ENCODE peak calls at places on chromosomes 3 and 15, in seven cellular contexts. One of them, this sample, is unnamed.

GRCh38 chr3:33687406-33688010 is 30.5 kb downstream of the CLASP2 start:
- DNase-seq in mesenchymal stem cell: peak; percentile 43
- DNase-seq in IMR-90: peak; percentile 55
- DNase-seq in H1: no peak
- DNase-seq in neuronal stem cell: no peak
- DNase-seq in trophoblast cell: peak; percentile 19
- DNase-seq in mesendoderm: no peak
- DNase-seq in this sample: no peak

GRCh38 chr3:100535610-100535943 is 43.2 kb downstream of the TMEM45A start:
- DNase-seq in mesenchymal stem cell: no peak
- DNase-seq in IMR-90: no peak
- DNase-seq in H1: no peak
- DNase-seq in neuronal stem cell: no peak
- DNase-seq in trophoblast cell: no peak
- DNase-seq in mesendoderm: no peak
- DNase-seq in this sample: no peak

GRCh38 chr15:57321973-57322601 is 54.2 kb upstream of the CGNL1 start:
- DNase-seq in mesenchymal stem cell: no peak
- DNase-seq in IMR-90: no peak
- DNase-seq in H1: no peak
- DNase-seq in neuronal stem cell: no peak
- DNase-seq in trophoblast cell: no peak
- DNase-seq in mesendoderm: peak; percentile 93
- DNase-seq in this sample: peak; percentile 52

GRCh38 chr15:29278436-29279099 is 8.9 kb upstream of the NSMCE3 start:
- DNase-seq in mesenchymal stem cell: peak; percentile 72
- DNase-seq in IMR-90: peak; percentile 94
- DNase-seq in H1: no peak
- DNase-seq in neuronal stem cell: no peak
- DNase-seq in trophoblast cell: peak; percentile 35
- DNase-seq in mesendoderm: no peak
- DNase-seq in this sample: no peak

GRCh38 chr3:123741058-123741511 is 143.0 kb downstream of the MYLK start:
- DNase-seq in mesenchymal stem cell: peak; percentile 52
- DNase-seq in IMR-90: peak; percentile 84
- DNase-seq in H1: no peak
- DNase-seq in neuronal stem cell: no peak
- DNase-seq in trophoblast cell: no peak
- DNase-seq in mesendoderm: no peak
- DNase-seq in this sample: no peak

GRCh38 chr3:144403040-144403457 is 431.4 kb downstream of the DIPK2A start:
- DNase-seq in mesenchymal stem cell: peak; percentile 10
- DNase-seq in IMR-90: no peak
- DNase-seq in H1: no peak
- DNase-seq in neuronal stem cell: no peak
- DNase-seq in trophoblast cell: no peak
- DNase-seq in mesendoderm: no peak
- DNase-seq in this sample: no peak

GRCh38 chr3:11845661-11846060 is 1.0 kb downstream of the TAMM41 start:
- DNase-seq in mesenchymal stem cell: no peak
- DNase-seq in IMR-90: no peak
- DNase-seq in H1: no peak
- DNase-seq in neuronal stem cell: no peak
- DNase-seq in trophoblast cell: no peak
- DNase-seq in mesendoderm: no peak
- DNase-seq in this sample: no peak

GRCh38 chr3:138371070-138371950 is 22.9 kb downstream of the MRAS start:
- DNase-seq in mesenchymal stem cell: no peak
- DNase-seq in IMR-90: no peak
- DNase-seq in H1: no peak
- DNase-seq in neuronal stem cell: no peak
- DNase-seq in trophoblast cell: peak; percentile 11
- DNase-seq in mesendoderm: no peak
- DNase-seq in this sample: no peak

GRCh38 chr3:60133269-60133877 is 1083.5 kb upstream of the CFAP20DC start:
- DNase-seq in mesenchymal stem cell: no peak
- DNase-seq in IMR-90: no peak
- DNase-seq in H1: no peak
- DNase-seq in neuronal stem cell: no peak
- DNase-seq in trophoblast cell: no peak
- DNase-seq in mesendoderm: no peak
- DNase-seq in this sample: no peak

GRCh38 chr15:75192307-75192706 is 9.4 kb upstream of the C15orf39 start:
- DNase-seq in mesenchymal stem cell: no peak
- DNase-seq in IMR-90: no peak
- DNase-seq in H1: no peak
- DNase-seq in neuronal stem cell: no peak
- DNase-seq in trophoblast cell: no peak
- DNase-seq in mesendoderm: peak; percentile 48
- DNase-seq in this sample: no peak

GRCh38 chr3:188687389-188687788 is 484.4 kb upstream of the TPRG1 start:
- DNase-seq in mesenchymal stem cell: peak; percentile 88
- DNase-seq in IMR-90: peak; percentile 86
- DNase-seq in H1: no peak
- DNase-seq in neuronal stem cell: no peak
- DNase-seq in trophoblast cell: no peak
- DNase-seq in mesendoderm: peak; percentile 55
- DNase-seq in this sample: peak; percentile 50

GRCh38 chr3:26556637-26557036 is 65.9 kb upstream of the LRRC3B start:
- DNase-seq in mesenchymal stem cell: no peak
- DNase-seq in IMR-90: no peak
- DNase-seq in H1: no peak
- DNase-seq in neuronal stem cell: no peak
- DNase-seq in trophoblast cell: no peak
- DNase-seq in mesendoderm: no peak
- DNase-seq in this sample: no peak

GRCh38 chr3:127997961-127998360 is 54.3 kb upstream of the SEC61A1 start:
- DNase-seq in mesenchymal stem cell: no peak
- DNase-seq in IMR-90: no peak
- DNase-seq in H1: no peak
- DNase-seq in neuronal stem cell: no peak
- DNase-seq in trophoblast cell: no peak
- DNase-seq in mesendoderm: no peak
- DNase-seq in this sample: no peak

GRCh38 chr3:21294768-21295167 is 456.2 kb downstream of the ZNF385D start:
- DNase-seq in mesenchymal stem cell: no peak
- DNase-seq in IMR-90: peak; percentile 17
- DNase-seq in H1: no peak
- DNase-seq in neuronal stem cell: no peak
- DNase-seq in trophoblast cell: no peak
- DNase-seq in mesendoderm: no peak
- DNase-seq in this sample: no peak

GRCh38 chr15:36951747-36952247 is 148.6 kb downstream of the MEIS2 start:
- DNase-seq in mesenchymal stem cell: peak; percentile 77
- DNase-seq in IMR-90: peak; percentile 84
- DNase-seq in H1: no peak
- DNase-seq in neuronal stem cell: peak; percentile 9
- DNase-seq in trophoblast cell: no peak
- DNase-seq in mesendoderm: no peak
- DNase-seq in this sample: no peak

GRCh38 chr3:5197022-5197421 is 9.5 kb downstream of the EDEM1 start:
- DNase-seq in mesenchymal stem cell: peak; percentile 89
- DNase-seq in IMR-90: peak; percentile 60
- DNase-seq in H1: no peak
- DNase-seq in neuronal stem cell: no peak
- DNase-seq in trophoblast cell: peak; percentile 52
- DNase-seq in mesendoderm: no peak
- DNase-seq in this sample: no peak

GRCh38 chr15:51229907-51230328 is 108.5 kb downstream of the CYP19A1 start:
- DNase-seq in mesenchymal stem cell: peak; percentile 52
- DNase-seq in IMR-90: peak; percentile 27
- DNase-seq in H1: no peak
- DNase-seq in neuronal stem cell: peak; percentile 17
- DNase-seq in trophoblast cell: no peak
- DNase-seq in mesendoderm: peak; percentile 80
- DNase-seq in this sample: no peak

GRCh38 chr15:68183886-68184285 is 21.2 kb downstream of the CALML4 start:
- DNase-seq in mesenchymal stem cell: peak; percentile 66
- DNase-seq in IMR-90: peak; percentile 41
- DNase-seq in H1: no peak
- DNase-seq in neuronal stem cell: no peak
- DNase-seq in trophoblast cell: no peak
- DNase-seq in mesendoderm: no peak
- DNase-seq in this sample: no peak

GRCh38 chr15:56149071-56149470 is 94.6 kb downstream of the RFX7 start:
- DNase-seq in mesenchymal stem cell: no peak
- DNase-seq in IMR-90: peak; percentile 33
- DNase-seq in H1: no peak
- DNase-seq in neuronal stem cell: no peak
- DNase-seq in trophoblast cell: no peak
- DNase-seq in mesendoderm: no peak
- DNase-seq in this sample: no peak

GRCh38 chr15:74543583-74543982 is 2.6 kb downstream of the ARID3B start:
- DNase-seq in mesenchymal stem cell: no peak
- DNase-seq in IMR-90: no peak
- DNase-seq in H1: no peak
- DNase-seq in neuronal stem cell: no peak
- DNase-seq in trophoblast cell: no peak
- DNase-seq in mesendoderm: no peak
- DNase-seq in this sample: no peak

GRCh38 chr3:142613491-142613890 is 17.3 kb downstream of the PLS1 start:
- DNase-seq in mesenchymal stem cell: no peak
- DNase-seq in IMR-90: no peak
- DNase-seq in H1: no peak
- DNase-seq in neuronal stem cell: no peak
- DNase-seq in trophoblast cell: no peak
- DNase-seq in mesendoderm: no peak
- DNase-seq in this sample: no peak

GRCh38 chr15:91780387-91780786 is 73.1 kb upstream of the SLCO3A1 start:
- DNase-seq in mesenchymal stem cell: no peak
- DNase-seq in IMR-90: no peak
- DNase-seq in H1: no peak
- DNase-seq in neuronal stem cell: no peak
- DNase-seq in trophoblast cell: no peak
- DNase-seq in mesendoderm: peak; percentile 49
- DNase-seq in this sample: no peak

GRCh38 chr15:91783001-91783400 is 70.5 kb upstream of the SLCO3A1 start:
- DNase-seq in mesenchymal stem cell: no peak
- DNase-seq in IMR-90: no peak
- DNase-seq in H1: no peak
- DNase-seq in neuronal stem cell: no peak
- DNase-seq in trophoblast cell: no peak
- DNase-seq in mesendoderm: no peak
- DNase-seq in this sample: no peak

GRCh38 chr15:91782221-91782620 is 71.3 kb upstream of the SLCO3A1 start:
- DNase-seq in mesenchymal stem cell: no peak
- DNase-seq in IMR-90: no peak
- DNase-seq in H1: no peak
- DNase-seq in neuronal stem cell: no peak
- DNase-seq in trophoblast cell: no peak
- DNase-seq in mesendoderm: no peak
- DNase-seq in this sample: no peak

GRCh38 chr15:91783451-91783850 is 70.1 kb upstream of the SLCO3A1 start:
- DNase-seq in mesenchymal stem cell: no peak
- DNase-seq in IMR-90: no peak
- DNase-seq in H1: no peak
- DNase-seq in neuronal stem cell: no peak
- DNase-seq in trophoblast cell: no peak
- DNase-seq in mesendoderm: no peak
- DNase-seq in this sample: no peak

DNA sequence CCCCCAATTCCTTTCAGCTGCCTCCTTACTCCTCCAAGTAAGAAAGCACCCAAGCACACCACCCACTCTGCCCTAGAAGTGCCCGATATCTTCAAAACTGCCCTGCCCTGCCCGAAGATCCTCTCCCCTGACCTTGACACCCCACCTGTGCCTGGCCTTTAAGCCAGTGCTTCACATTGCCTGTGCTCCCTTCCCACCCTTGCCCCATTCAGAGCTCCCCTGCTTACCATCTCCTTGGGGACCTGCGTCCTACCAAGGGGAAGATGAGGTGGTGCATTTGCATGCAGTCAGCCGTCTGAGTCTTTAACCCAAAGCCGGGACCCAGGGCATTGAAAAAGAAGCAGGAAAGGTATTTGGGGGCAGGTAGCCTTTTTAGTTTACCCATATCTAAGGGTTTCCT is 73.5 kb upstream of the SLCO3A1 start:
- DNase-seq in mesenchymal stem cell: no peak
- DNase-seq in IMR-90: no peak
- DNase-seq in H1: no peak
- DNase-seq in neuronal stem cell: no peak
- DNase-seq in trophoblast cell: no peak
- DNase-seq in mesendoderm: no peak
- DNase-seq in this sample: no peak
- H2BK120ac ChIP-seq in mesenchymal stem cell: no peak overlapping the region
- H2BK120ac ChIP-seq in IMR-90: no peak overlapping the region
- H2BK120ac ChIP-seq in H1: no peak overlapping the region
- H2BK120ac ChIP-seq in neuronal stem cell: no peak overlapping the region
- H2BK120ac ChIP-seq in trophoblast cell: no peak overlapping the region
- H2BK120ac ChIP-seq in mesendoderm: no peak overlapping the region
- H2BK120ac ChIP-seq in this sample: no peak overlapping the region

GRCh38 chr3:180990494-180990893 is 958 bp upstream of the DNAJC19 start:
- DNase-seq in mesenchymal stem cell: no peak
- DNase-seq in IMR-90: no peak
- DNase-seq in H1: no peak
- DNase-seq in neuronal stem cell: no peak
- DNase-seq in trophoblast cell: no peak
- DNase-seq in mesendoderm: no peak
- DNase-seq in this sample: no peak
- H3K9ac ChIP-seq in mesenchymal stem cell: peak overlapping the region; percentile 93
- H3K9ac ChIP-seq in IMR-90: no peak overlapping the region
- H3K9ac ChIP-seq in H1: no peak overlapping the region
- H3K9ac ChIP-seq in neuronal stem cell: no peak overlapping the region
- H3K9ac ChIP-seq in trophoblast cell: no peak overlapping the region
- H3K9ac ChIP-seq in mesendoderm: no peak overlapping the region
- H3K9ac ChIP-seq in this sample: no peak overlapping the region

GRCh38 chr3:109339186-109339585 is 1.8 kb upstream of the DPPA4 start:
- DNase-seq in mesenchymal stem cell: no peak
- DNase-seq in IMR-90: no peak
- DNase-seq in H1: no peak
- DNase-seq in neuronal stem cell: no peak
- DNase-seq in trophoblast cell: no peak
- DNase-seq in mesendoderm: peak; percentile 26
- DNase-seq in this sample: no peak

GRCh38 chr3:109336272-109336957 is 931 bp downstream of the DPPA4 start:
- DNase-seq in mesenchymal stem cell: peak; percentile 80
- DNase-seq in IMR-90: peak; percentile 7
- DNase-seq in H1: no peak
- DNase-seq in neuronal stem cell: no peak
- DNase-seq in trophoblast cell: no peak
- DNase-seq in mesendoderm: peak; percentile 79
- DNase-seq in this sample: no peak

GRCh38 chr3:109338322-109338721 is 976 bp upstream of the DPPA4 start:
- DNase-seq in mesenchymal stem cell: no peak
- DNase-seq in IMR-90: no peak
- DNase-seq in H1: no peak
- DNase-seq in neuronal stem cell: no peak
- DNase-seq in trophoblast cell: no peak
- DNase-seq in mesendoderm: peak; percentile 44
- DNase-seq in this sample: no peak

GRCh38 chr3:109339714-109340648 is 2.6 kb upstream of the DPPA4 start:
- DNase-seq in mesenchymal stem cell: no peak
- DNase-seq in IMR-90: no peak
- DNase-seq in H1: no peak
- DNase-seq in neuronal stem cell: no peak
- DNase-seq in trophoblast cell: no peak
- DNase-seq in mesendoderm: peak; percentile 67
- DNase-seq in this sample: peak; percentile 55

GRCh38 chr3:109337393-109337792 is at the start of gene DPPA4:
- DNase-seq in mesenchymal stem cell: peak; percentile 38
- DNase-seq in IMR-90: no peak
- DNase-seq in H1: no peak
- DNase-seq in neuronal stem cell: no peak
- DNase-seq in trophoblast cell: no peak
- DNase-seq in mesendoderm: peak; percentile 94
- DNase-seq in this sample: peak; percentile 84
- H2BK120ac ChIP-seq in mesenchymal stem cell: no peak within 1 kb of the TSS
- H2BK120ac ChIP-seq in IMR-90: no peak within 1 kb of the TSS
- H2BK120ac ChIP-seq in H1: peak within 1 kb of the TSS; percentile 79
- H2BK120ac ChIP-seq in neuronal stem cell: no peak within 1 kb of the TSS
- H2BK120ac ChIP-seq in trophoblast cell: no peak within 1 kb of the TSS
- H2BK120ac ChIP-seq in mesendoderm: peak within 1 kb of the TSS; percentile 97
- H2BK120ac ChIP-seq in this sample: peak within 1 kb of the TSS; percentile 92

GRCh38 chr3:10553586-10554235 is 48.3 kb upstream of the ATP2B2 start:
- DNase-seq in mesenchymal stem cell: no peak
- DNase-seq in IMR-90: no peak
- DNase-seq in H1: peak; percentile 17
- DNase-seq in neuronal stem cell: peak; percentile 97
- DNase-seq in trophoblast cell: no peak
- DNase-seq in mesendoderm: peak; percentile 97
- DNase-seq in this sample: peak; percentile 68
- H3K9ac ChIP-seq in mesenchymal stem cell: no peak overlapping the region
- H3K9ac ChIP-seq in IMR-90: no peak overlapping the region
- H3K9ac ChIP-seq in H1: no peak overlapping the region
- H3K9ac ChIP-seq in neuronal stem cell: no peak overlapping the region
- H3K9ac ChIP-seq in trophoblast cell: no peak overlapping the region
- H3K9ac ChIP-seq in mesendoderm: no peak overlapping the region
- H3K9ac ChIP-seq in this sample: no peak overlapping the region

This sample was measured in H9.